ENCODE peak calls at places on chromosomes 13 and 19, in five cellular contexts. A is psoas muscle, Y is heart right ventricle, L is GM12864, G is lower leg skin. P is an unnamed sample.
A peak's percentile ranks its signal among the peaks of the same experiment; 100 is the strongest.

GRCh38 chr13:46489586-46490023 is 63.4 kb upstream of the LRCH1 start:
- DNase-seq in A (peak; percentile 64), Y (no peak), L (no peak), G (peak; percentile 89), P (no peak)

GRCh38 chr19:30268601-30269000 is 103.6 kb upstream of the ZNF536 start:
- DNase-seq in A (no peak), Y (no peak), L (no peak), G (no peak), P (no peak)

GRCh38 chr19:18291019-18291524 is 9.7 kb upstream of the JUND start:
- DNase-seq in A (peak; percentile 40), Y (peak; percentile 50), L (no peak), G (no peak), P (no peak)

GRCh38 chr19:15154002-15154612 is 46.7 kb downstream of the NOTCH3 start:
- DNase-seq in A (no peak), Y (no peak), L (no peak), G (no peak), P (no peak)

GRCh38 chr13:46321494-46322225 is 65.4 kb downstream of the RUBCNL start:
- DNase-seq in A (peak; percentile 34), Y (peak; percentile 29), L (no peak), G (no peak), P (no peak)

GRCh38 chr13:53719281-53719680 is 690.7 kb downstream of the OLFM4 start:
- DNase-seq in A (no peak), Y (no peak), L (no peak), G (no peak), P (no peak)

GRCh38 chr13:25973576-25973975 is 78.2 kb downstream of the SHISA2 start:
- DNase-seq in A (no peak), Y (no peak), L (no peak), G (no peak), P (no peak)

GRCh38 chr19:46471116-46471733 is at the start of gene PNMA8A:
- DNase-seq in A (peak; percentile 83), Y (peak; percentile 75), L (no peak), G (no peak), P (no peak)

GRCh38 chr13:36801035-36801434 is 18.0 kb upstream of the RFXAP start:
- DNase-seq in A (no peak), Y (no peak), L (no peak), G (no peak), P (no peak)

GRCh38 chr19:48249502-48250014 is 6.2 kb downstream of the CARD8 start:
- DNase-seq in A (peak; percentile 34), Y (peak; percentile 42), L (peak; percentile 73), G (peak; percentile 89), P (no peak)

GRCh38 chr13:30334663-30335386 is 27.5 kb upstream of the KATNAL1 start:
- DNase-seq in A (no peak), Y (no peak), L (no peak), G (no peak), P (no peak)

GRCh38 chr13:40665061-40665753 is 1.2 kb downstream of the FOXO1 start:
- DNase-seq in A (peak; percentile 37), Y (peak; percentile 60), L (no peak), G (peak; percentile 89), P (no peak)

GRCh38 chr19:16118489-16119033 is 6.9 kb downstream of the RAB8A start:
- DNase-seq in A (no peak), Y (no peak), L (peak; percentile 97), G (peak; percentile 87), P (no peak)

GRCh38 chr19:45959517-45960025 is 14.1 kb downstream of the NOVA2 start:
- DNase-seq in A (no peak), Y (no peak), L (no peak), G (no peak), P (no peak)

GRCh38 chr19:41932259-41933130 is 4.2 kb upstream of the ERFL start:
- DNase-seq in A (no peak), Y (no peak), L (no peak), G (no peak), P (no peak)

GRCh38 chr13:33109801-33110200 is 93.6 kb downstream of the KL start:
- DNase-seq in A (no peak), Y (no peak), L (peak; percentile 62), G (no peak), P (no peak)

GRCh38 chr19:495440-496332 is 600 bp upstream of the MADCAM1 start:
- DNase-seq in A (peak; percentile 31), Y (peak; percentile 11), L (no peak), G (no peak), P (no peak)

GRCh38 chr13:26561636-26562537 is 4.4 kb downstream of the WASF3 start:
- DNase-seq in A (no peak), Y (no peak), L (no peak), G (no peak), P (no peak)

GRCh38 chr19:7868326-7868670 is 5.9 kb downstream of the PRR36 start:
- DNase-seq in A (no peak), Y (no peak), L (no peak), G (no peak), P (no peak)

GRCh38 chr19:41309225-41310030 is 544 bp upstream of the CCDC97 start:
- DNase-seq in A (no peak), Y (no peak), L (no peak), G (no peak), P (no peak)

DNA sequence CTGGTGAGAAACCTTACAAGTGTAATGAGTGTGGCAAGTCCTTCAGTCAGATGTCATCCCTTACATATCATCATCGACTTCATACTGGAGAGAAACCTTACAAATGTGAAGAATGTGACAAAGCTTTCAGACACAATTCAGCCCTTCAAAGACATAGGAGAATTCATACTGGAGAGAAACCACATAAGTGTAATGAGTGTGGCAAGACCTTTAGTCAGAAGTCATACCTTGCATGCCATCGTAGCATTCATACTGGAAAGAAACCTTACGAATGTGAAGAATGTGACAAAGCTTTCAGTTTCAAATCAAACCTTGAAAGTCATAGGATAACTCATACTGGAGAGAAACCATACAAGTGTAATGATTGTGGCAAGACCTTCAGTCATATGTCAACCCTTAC is 13.6 kb upstream of the ZNF765 start:
- DNase-seq in A (no peak), Y (no peak), L (no peak), G (no peak), P (no peak)
- TF ChIP-seq CTCF in A (no peak), Y (no peak), L (no peak), G (no peak), P (no peak)

GRCh38 chr19:50263176-50263575 is 59.8 kb downstream of the MYH14 start:
- DNase-seq in A (no peak), Y (no peak), L (no peak), G (no peak), P (no peak)

GRCh38 chr19:50266896-50267295 is 62.3 kb downstream of the KCNC3 start:
- DNase-seq in A (no peak), Y (no peak), L (no peak), G (no peak), P (no peak)

GRCh38 chr19:50261446-50261970 is 58.1 kb downstream of the MYH14 start:
- DNase-seq in A (no peak), Y (no peak), L (no peak), G (no peak), P (no peak)

GRCh38 chr19:50266041-50266440 is 62.6 kb downstream of the MYH14 start:
- DNase-seq in A (no peak), Y (no peak), L (no peak), G (no peak), P (no peak)

DNA sequence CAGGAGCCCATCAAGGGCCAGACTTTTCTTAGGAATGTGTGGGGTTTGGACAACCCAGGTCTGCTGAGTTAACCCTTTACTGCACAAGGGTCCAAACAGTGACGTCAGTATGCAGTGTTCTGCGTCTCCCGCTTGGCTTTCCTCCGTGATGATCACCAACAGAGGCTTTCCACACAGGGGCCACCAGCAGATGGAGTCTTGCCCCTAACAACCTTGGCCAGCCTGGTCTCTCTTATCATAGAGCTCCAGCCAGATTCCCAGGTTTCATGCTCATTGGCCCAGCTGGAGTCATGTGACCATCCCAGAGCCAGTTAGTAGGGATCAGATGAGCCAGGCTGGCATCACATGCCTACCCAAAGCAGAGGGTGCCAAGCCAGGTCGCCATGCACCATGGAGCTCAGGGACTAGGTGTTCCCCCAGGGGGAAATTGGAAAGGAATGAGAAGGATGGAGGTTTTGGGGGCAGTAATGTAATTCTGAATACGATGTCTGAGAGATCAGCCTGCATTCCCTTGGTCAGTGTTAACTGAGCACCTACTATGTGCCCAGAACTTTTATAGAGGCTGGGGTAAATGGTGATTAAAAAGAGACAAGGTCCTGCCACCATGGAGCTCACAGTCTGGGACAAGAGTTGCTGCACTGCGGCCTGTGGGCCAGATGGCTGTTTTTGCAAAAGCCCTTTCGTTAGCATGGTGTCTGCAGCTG is 61.2 kb downstream of the MYH14 start:
- DNase-seq in A (no peak), Y (no peak), L (no peak), G (no peak), P (no peak)
- TF ChIP-seq CTCF in A (no peak), Y (no peak), L (no peak), G (no peak), P (no peak)

GRCh38 chr19:33627962-33628839 is 6.4 kb downstream of the CHST8 start:
- DNase-seq in A (no peak), Y (no peak), L (no peak), G (no peak), P (no peak)
- TF ChIP-seq CTCF in A (no peak), Y (no peak), L (no peak), G (no peak), P (no peak)

GRCh38 chr19:39497850-39498261 is 891 bp upstream of the DLL3 start:
- DNase-seq in A (no peak), Y (peak; percentile 49), L (no peak), G (no peak), P (no peak)
- TF ChIP-seq CTCF in A (peak; percentile 49), Y (peak; percentile 58), L (peak; percentile 31), G (no peak), P (no peak)

GRCh38 chr19:6372594-6373095 is at the start of gene ALKBH7:
- DNase-seq in A (peak; percentile 96), Y (peak; percentile 95), L (peak; percentile 100), G (peak; percentile 99), P (peak; percentile 94)
- TF ChIP-seq CTCF in A (no peak), Y (no peak), L (no peak), G (no peak), P (no peak)

P was measured in omental fat pad.